ENCODE peak calls at places on chromosomes 3 and 15, in six cellular contexts. L is ovary, H is GM12878, E is A673, X is adrenal gland, P is psoas muscle. N is an unnamed sample. For H3K4me1 and H3K36me3, the result is how much of the 10 kb centered on the place peaks cover.

GRCh38 chr15:98907921-98908490 is 99.6 kb downstream of the PGPEP1L start:
- DNase-seq in L (no peak), H (no peak), E (no peak), X (no peak), P (no peak), N (no peak)

GRCh38 chr15:83604549-83604948 is 49.4 kb upstream of the ADAMTSL3 start:
- DNase-seq in L (no peak), H (no peak), E (no peak), X (no peak), P (no peak), N (no peak)

GRCh38 chr3:110419571-110419970 is 652.0 kb upstream of the NECTIN3 start:
- DNase-seq in L (no peak), H (no peak), E (no peak), X (no peak), P (no peak), N (peak)

GRCh38 chr3:159947220-159947619 is 41.4 kb upstream of the IL12A start:
- DNase-seq in L (no peak), H (no peak), E (no peak), X (no peak), P (no peak), N (no peak)

GRCh38 chr3:131110087-131110486 is 83.4 kb downstream of the NEK11 start:
- DNase-seq in L (no peak), H (no peak), E (peak), X (no peak), P (no peak), N (peak)

GRCh38 chr15:98844261-98844660 is 163.3 kb downstream of the PGPEP1L start:
- DNase-seq in L (no peak), H (no peak), E (peak), X (no peak), P (no peak), N (no peak)

GRCh38 chr3:151697496-151697895 is 36.2 kb upstream of the AADACL2 start:
- DNase-seq in L (no peak), H (no peak), E (peak), X (no peak), P (no peak), N (no peak)

GRCh38 chr15:65829150-65829764 is 37.2 kb upstream of the DENND4A start:
- DNase-seq in L (no peak), H (no peak), E (peak), X (no peak), P (no peak), N (peak)

GRCh38 chr3:15443826-15444524 is 16.6 kb downstream of the EAF1 start:
- DNase-seq in L (no peak), H (no peak), E (no peak), X (no peak), P (no peak), N (no peak)

GRCh38 chr15:42139596-42139995 is 16.8 kb downstream of the PLA2G4F start:
- DNase-seq in L (peak), H (no peak), E (no peak), X (peak), P (no peak), N (no peak)

GRCh38 chr3:87082806-87083440 is 92.0 kb upstream of the VGLL3 start:
- DNase-seq in L (no peak), H (no peak), E (peak), X (no peak), P (no peak), N (peak)

GRCh38 chr3:19063936-19064335 is 84.4 kb upstream of the KCNH8 start:
- DNase-seq in L (no peak), H (no peak), E (no peak), X (no peak), P (no peak), N (no peak)

GRCh38 chr3:182972387-182972786 is 8.0 kb downstream of the DCUN1D1 start:
- DNase-seq in L (no peak), H (no peak), E (no peak), X (no peak), P (no peak), N (no peak)

GRCh38 chr3:150449169-150449721 is 41.1 kb downstream of the TSC22D2 start:
- DNase-seq in L (no peak), H (no peak), E (peak), X (no peak), P (no peak), N (peak)

GRCh38 chr3:79928687-79929408 is 161.1 kb upstream of the ROBO1 start:
- DNase-seq in L (no peak), H (no peak), E (no peak), X (no peak), P (no peak), N (no peak)

GRCh38 chr15:56232058-56232457 is 11.6 kb downstream of the RFX7 start:
- DNase-seq in L (no peak), H (no peak), E (no peak), X (no peak), P (no peak), N (no peak)

GRCh38 chr3:195823998-195824397 is 12.3 kb upstream of the MUC4 start:
- DNase-seq in L (no peak), H (no peak), E (no peak), X (no peak), P (no peak), N (peak)

GRCh38 chr15:100493213-100493612 is 35.5 kb downstream of the CERS3 start:
- DNase-seq in L (no peak), H (no peak), E (no peak), X (no peak), P (no peak), N (no peak)

GRCh38 chr3:123816673-123817207 is 67.4 kb downstream of the MYLK start:
- DNase-seq in L (no peak), H (no peak), E (no peak), X (no peak), P (no peak), N (no peak)

DNA sequence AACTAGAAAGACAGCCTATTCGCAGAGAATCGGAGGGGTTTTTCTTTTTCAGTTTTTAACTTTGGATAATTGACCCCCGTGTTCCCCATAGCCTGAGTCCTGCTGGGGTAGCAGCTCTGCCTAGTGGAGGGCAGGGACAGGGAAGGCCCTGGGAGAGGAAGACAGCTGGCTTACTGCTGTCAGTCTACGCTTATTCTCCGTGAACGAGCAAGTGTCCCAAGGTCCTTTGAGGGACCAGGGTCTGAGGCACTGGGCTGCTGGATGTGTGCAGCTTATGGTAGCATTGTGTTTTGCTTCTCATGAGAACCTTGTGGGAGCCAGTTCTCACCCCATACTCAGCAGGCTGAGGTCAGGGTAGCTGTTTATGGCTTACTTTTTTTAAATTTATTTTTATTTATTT is 3.0 kb downstream of the LIMD1 start:
- DNase-seq in L (no peak), H (no peak), E (no peak), X (no peak), P (no peak), N (no peak)
- H3K4me1 ChIP-seq in L (under half), H (under half), E (under half), X (under half), P (half or more), N (under half)

GRCh38 chr3:102237838-102238237 is 197.0 kb upstream of the ZPLD1 start:
- DNase-seq in L (no peak), H (no peak), E (no peak), X (no peak), P (no peak), N (no peak)

GRCh38 chr3:102233881-102234280 is 200.9 kb upstream of the ZPLD1 start:
- DNase-seq in L (no peak), H (peak), E (peak), X (no peak), P (no peak), N (no peak)

GRCh38 chr3:102237181-102237580 is 197.6 kb upstream of the ZPLD1 start:
- DNase-seq in L (no peak), H (no peak), E (no peak), X (no peak), P (no peak), N (no peak)

GRCh38 chr3:102238362-102238761 is 196.5 kb upstream of the ZPLD1 start:
- DNase-seq in L (no peak), H (no peak), E (no peak), X (no peak), P (no peak), N (no peak)

DNA sequence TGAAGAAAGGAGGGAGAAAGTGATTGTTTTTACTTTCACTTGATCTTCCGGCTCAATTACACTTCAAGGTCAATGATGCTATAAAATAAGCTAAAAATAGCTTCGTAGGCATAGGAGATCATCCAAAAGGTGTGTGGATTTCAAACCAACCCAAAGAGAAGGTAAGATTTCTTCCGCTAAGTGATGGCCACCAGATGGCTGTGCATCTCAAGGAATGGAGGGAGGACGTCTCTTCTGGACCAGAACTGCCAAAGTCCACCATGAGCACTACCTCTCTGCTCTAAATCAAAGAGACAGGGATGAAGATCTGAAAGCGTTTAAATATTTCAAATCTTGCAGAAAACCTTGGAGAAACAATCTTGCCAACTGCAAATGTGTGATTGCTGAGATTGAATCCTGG is 199.1 kb upstream of the ZPLD1 start:
- DNase-seq in L (no peak), H (no peak), E (peak), X (no peak), P (no peak), N (no peak)
- TF ChIP-seq CTCF in L (no peak), H (peak), E (peak), X (peak), P (no peak), N (peak)

GRCh38 chr3:38375488-38376097 is 29.0 kb downstream of the XYLB start:
- DNase-seq in L (no peak), H (no peak), E (no peak), X (no peak), P (no peak), N (no peak)
- H3K36me3 ChIP-seq in L (under half), H (under half), E (under half), X (under half), P (under half), N (under half)

GRCh38 chr3:50617096-50617791 is at the start of gene MAPKAPK3:
- DNase-seq in L (no peak), H (no peak), E (no peak), X (no peak), P (peak), N (peak)
- H3K4me1 ChIP-seq in L (under half), H (under half), E (under half), X (under half), P (under half), N (under half)

DNA sequence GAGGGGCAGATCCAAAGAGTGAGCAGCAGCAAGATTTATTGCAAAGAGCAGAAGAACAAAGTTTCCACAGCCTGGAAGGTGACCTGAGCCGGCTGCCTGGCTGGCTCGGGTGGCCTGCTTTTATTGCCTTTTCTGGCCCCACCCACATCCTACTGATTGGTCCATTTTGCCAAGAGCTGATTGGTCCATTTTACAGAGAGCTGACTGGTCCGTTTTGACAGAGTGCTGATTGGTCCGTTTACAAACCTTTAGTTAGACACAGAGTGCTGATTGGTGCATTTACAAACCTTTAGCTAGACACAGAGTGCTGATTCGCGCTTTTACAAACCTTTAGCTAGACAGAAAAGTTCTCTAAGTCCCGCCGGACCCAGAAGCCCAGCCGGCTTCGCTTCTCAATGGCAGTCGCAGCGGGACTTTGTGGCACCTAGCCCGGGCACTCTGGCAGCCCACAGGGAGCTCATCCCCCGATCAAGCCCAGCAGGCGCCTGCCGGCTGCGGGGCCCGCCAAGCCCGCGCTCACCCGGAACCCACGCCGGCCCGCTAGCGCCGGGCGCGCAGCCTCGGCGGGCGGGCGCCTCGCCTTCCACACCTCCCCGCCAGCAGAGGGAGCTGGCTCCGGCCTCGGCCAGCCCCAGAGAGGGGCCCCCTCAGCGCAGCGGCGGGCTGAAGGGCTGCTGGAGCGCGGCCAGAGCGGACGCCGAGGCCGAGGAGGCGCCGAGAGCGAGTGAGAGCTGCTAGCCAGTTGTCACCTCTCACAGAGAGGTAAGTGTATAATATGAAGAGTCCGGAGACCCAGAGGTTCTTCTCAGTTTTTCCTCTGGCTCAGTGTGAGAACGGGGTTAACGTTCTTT is 339.2 kb downstream of the CHL1 start:
- DNase-seq in L (peak), H (no peak), E (peak), X (no peak), P (peak), N (peak)
- TF ChIP-seq CTCF in L (no peak), H (no peak), E (no peak), X (no peak), P (peak), N (no peak)

GRCh38 chr15:43193710-43194109 is 8.5 kb downstream of the CCNDBP1 start:
- DNase-seq in L (no peak), H (no peak), E (no peak), X (no peak), P (no peak), N (no peak)
- H3K36me3 ChIP-seq in L (under half), H (under half), E (under half), X (half or more), P (under half), N (under half)

GRCh38 chr15:97091093-97091492 is 760.6 kb downstream of the NR2F2 start:
- DNase-seq in L (no peak), H (no peak), E (no peak), X (no peak), P (no peak), N (no peak)
- H3K4me1 ChIP-seq in L (under half), H (under half), E (half or more), X (under half), P (under half), N (under half)

GRCh38 chr3:99218468-99218867 is 317.0 kb upstream of the DCBLD2 start:
- DNase-seq in L (no peak), H (no peak), E (no peak), X (no peak), P (no peak), N (no peak)
- TF ChIP-seq CTCF in L (no peak), H (no peak), E (no peak), X (no peak), P (no peak), N (no peak)

DNA sequence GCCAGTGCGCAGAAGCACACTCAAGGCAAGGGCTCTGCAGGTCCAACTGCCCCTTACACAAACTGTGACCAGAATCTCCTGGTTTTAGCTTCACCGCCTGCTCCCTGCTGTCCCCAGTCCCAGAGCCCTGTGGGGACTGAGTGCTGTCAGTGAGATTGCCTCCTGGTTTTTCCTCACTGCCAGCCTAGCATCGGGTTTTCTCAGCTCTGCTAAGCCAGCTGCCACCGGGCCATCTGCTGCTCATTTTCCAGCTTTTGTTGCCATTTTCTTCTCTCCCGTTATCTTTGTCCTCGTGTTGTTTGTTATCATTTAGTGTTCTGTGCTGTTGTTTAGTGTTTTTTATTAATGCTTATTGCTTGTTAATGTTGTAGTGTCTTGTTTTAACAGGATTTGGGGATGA is 79.5 kb upstream of the BLM start:
- DNase-seq in L (no peak), H (no peak), E (peak), X (no peak), P (no peak), N (no peak)
- H3K36me3 ChIP-seq in L (under half), H (under half), E (under half), X (under half), P (under half), N (under half)

GRCh38 chr3:172595648-172596393 is 72.6 kb upstream of the TNFSF10 start:
- DNase-seq in L (no peak), H (peak), E (peak), X (no peak), P (no peak), N (peak)

GRCh38 chr3:172592898-172593669 is 69.9 kb upstream of the TNFSF10 start:
- DNase-seq in L (no peak), H (no peak), E (no peak), X (no peak), P (no peak), N (no peak)

GRCh38 chr3:172591876-172592771 is 68.9 kb upstream of the TNFSF10 start:
- DNase-seq in L (no peak), H (peak), E (no peak), X (no peak), P (no peak), N (no peak)

GRCh38 chr3:172586447-172586846 is 63.2 kb upstream of the TNFSF10 start:
- DNase-seq in L (no peak), H (no peak), E (no peak), X (no peak), P (no peak), N (peak)

DNA sequence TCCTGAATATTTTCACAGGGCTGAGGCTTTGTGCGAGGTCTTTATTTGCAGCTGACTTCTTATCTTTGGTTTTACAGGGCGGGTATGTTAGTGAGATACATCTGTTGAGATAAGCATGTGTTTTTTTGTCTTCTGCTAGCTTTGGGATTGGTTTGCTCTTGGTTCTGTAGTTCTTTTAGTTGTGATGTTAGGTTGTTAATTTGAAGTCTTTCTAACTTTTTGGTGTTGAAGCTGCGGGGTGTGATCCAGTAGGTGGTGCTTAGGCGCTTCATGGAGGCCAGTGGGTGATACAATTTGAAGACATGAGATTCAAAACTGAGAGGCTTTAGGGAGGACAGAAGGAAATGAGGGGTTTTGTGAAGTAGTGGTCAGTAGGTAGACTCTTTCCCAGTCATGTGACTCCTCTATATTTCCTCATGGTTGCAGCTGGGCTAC is 68.0 kb upstream of the TNFSF10 start:
- DNase-seq in L (no peak), H (no peak), E (no peak), X (no peak), P (no peak), N (no peak)
- H3K4me1 ChIP-seq in L (under half), H (under half), E (under half), X (under half), P (under half), N (under half)

N was measured in cardiac muscle cell.